ENCODE peak calls at places on chromosomes 16 and 17, in six cellular contexts. F is HS-5; P is left colon; A is CD4-positive, alpha-beta T cell; E is EL; T is stimulated activated CD8-positive, alpha-beta memory T cell treated with anti-CD3 and anti-CD28 coated beads, Interleukin-12 subunit alpha, Interleukin-12 subunit beta, amount 100 ng/mL, for 1 hour. S is an unnamed sample.

GRCh38 chr16:28616636-28617035 is 6.8 kb upstream of the SULT1A1 start:
- DNase-seq in F (no peak), P (no peak), A (no peak), E (no peak), T (no peak), S (no peak)

GRCh38 chr17:28716740-28717577 is 709 bp downstream of the RAB34 start:
- DNase-seq in F (no peak), P (peak), A (peak), E (peak), T (no peak), S (no peak)

GRCh38 chr17:72462396-72462795 is 341.6 kb downstream of the SOX9 start:
- DNase-seq in F (no peak), P (no peak), A (no peak), E (no peak), T (no peak), S (no peak)

GRCh38 chr16:12062343-12063003 is 85.9 kb downstream of the SNX29 start:
- DNase-seq in F (peak), P (peak), A (no peak), E (peak), T (no peak), S (peak)

GRCh38 chr16:47779201-47780016 is 318.3 kb downstream of the PHKB start:
- DNase-seq in F (no peak), P (no peak), A (no peak), E (peak), T (no peak), S (no peak)

GRCh38 chr16:10265770-10266615 is 83.8 kb upstream of the GRIN2A start:
- DNase-seq in F (no peak), P (no peak), A (no peak), E (no peak), T (no peak), S (no peak)

GRCh38 chr17:21125862-21126261 is 902 bp upstream of the DHRS7B start:
- DNase-seq in F (no peak), P (no peak), A (peak), E (no peak), T (peak), S (no peak)

GRCh38 chr17:82716383-82717181 is at the start of gene FN3KRP:
- DNase-seq in F (peak), P (peak), A (peak), E (peak), T (peak), S (peak)

GRCh38 chr16:50166511-50167500 is 13.7 kb downstream of the TENT4B start:
- DNase-seq in F (no peak), P (no peak), A (no peak), E (peak), T (no peak), S (no peak)

GRCh38 chr16:52812945-52813556 is 239.6 kb downstream of the CHD9NB start:
- DNase-seq in F (peak), P (no peak), A (no peak), E (peak), T (no peak), S (no peak)

GRCh38 chr17:81223758-81224122 is 975 bp upstream of the CEP131 start:
- DNase-seq in F (no peak), P (peak), A (no peak), E (no peak), T (no peak), S (peak)

GRCh38 chr17:6591599-6592158 is 35.3 kb upstream of the PITPNM3 start:
- DNase-seq in F (peak), P (no peak), A (no peak), E (peak), T (no peak), S (no peak)

GRCh38 chr17:37813753-37814152 is 68.9 kb upstream of the HNF1B start:
- DNase-seq in F (peak), P (no peak), A (no peak), E (peak), T (no peak), S (no peak)

GRCh38 chr17:74452841-74453661 is 13.4 kb upstream of the CD300A start:
- DNase-seq in F (no peak), P (peak), A (no peak), E (no peak), T (no peak), S (no peak)

GRCh38 chr17:78316867-78317816 is 42.7 kb downstream of the SOCS3 start:
- DNase-seq in F (no peak), P (peak), A (no peak), E (no peak), T (no peak), S (peak)

GRCh38 chr17:60065867-60066266 is 12.9 kb downstream of the HEATR6 start:
- DNase-seq in F (no peak), P (no peak), A (no peak), E (peak), T (no peak), S (no peak)

GRCh38 chr17:40526668-40527067 is 25.2 kb upstream of the TNS4 start:
- DNase-seq in F (no peak), P (no peak), A (peak), E (no peak), T (no peak), S (no peak)

GRCh38 chr17:50033316-50033715 is 22.6 kb upstream of the ITGA3 start:
- DNase-seq in F (no peak), P (no peak), A (no peak), E (no peak), T (no peak), S (no peak)

GRCh38 chr16:3642397-3643094 is 11.9 kb upstream of the DNASE1 start:
- DNase-seq in F (no peak), P (peak), A (no peak), E (peak), T (no peak), S (peak)

GRCh38 chr17:45218895-45219661 is 2.6 kb upstream of the FMNL1 start:
- DNase-seq in F (peak), P (peak), A (peak), E (peak), T (peak), S (peak)

GRCh38 chr17:43608313-43608712 is 53.4 kb downstream of the MEOX1 start:
- DNase-seq in F (peak), P (no peak), A (no peak), E (peak), T (no peak), S (no peak)

GRCh38 chr17:78272181-78272913 is 40.9 kb downstream of the TMEM235 start:
- DNase-seq in F (no peak), P (peak), A (peak), E (no peak), T (no peak), S (peak)

GRCh38 chr16:8568231-8568617 is 22.1 kb downstream of the TMEM114 start:
- DNase-seq in F (no peak), P (no peak), A (no peak), E (no peak), T (no peak), S (no peak)

GRCh38 chr17:57399690-57400089 is 143.4 kb downstream of the MSI2 start:
- DNase-seq in F (no peak), P (no peak), A (no peak), E (no peak), T (no peak), S (no peak)

GRCh38 chr16:31274831-31275816 is 15.3 kb downstream of the ITGAM start:
- DNase-seq in F (no peak), P (no peak), A (no peak), E (no peak), T (no peak), S (no peak)

GRCh38 chr16:68486671-68487495 is 38.6 kb upstream of the SMPD3 start:
- DNase-seq in F (no peak), P (peak), A (no peak), E (no peak), T (no peak), S (peak)